ENCODE peak calls at places on chromosomes 4 and X, in five cellular contexts. X is cardiac muscle cell, Z is endothelial cell of umbilical vein, N is brain microvascular endothelial cell, L is gastrocnemius medialis. I is an unnamed sample.

GRCh38 chrX:20973038-20973437 is 401.2 kb upstream of the CNKSR2 start:
- DNase-seq in X (no peak), Z (no peak), N (no peak), L (no peak), I (no peak)

GRCh38 chr4:158805628-158806471 is 37.0 kb downstream of the FNIP2 start:
- DNase-seq in X (no peak), Z (no peak), N (no peak), L (peak; percentile 68), I (no peak)

GRCh38 chrX:71315917-71316316 is 14.4 kb downstream of the ITGB1BP2 start:
- DNase-seq in X (peak; percentile 62), Z (no peak), N (peak; percentile 59), L (no peak), I (no peak)

GRCh38 chr4:173367946-173368345 is 2.8 kb upstream of the SAP30 start:
- DNase-seq in X (peak; percentile 61), Z (peak; percentile 24), N (no peak), L (no peak), I (no peak)

GRCh38 chr4:179225594-179225993 is 1783.4 kb upstream of the AGA start:
- DNase-seq in X (no peak), Z (no peak), N (no peak), L (no peak), I (no peak)

GRCh38 chrX:100635040-100635439 is 1.6 kb downstream of the TSPAN6 start:
- DNase-seq in X (no peak), Z (peak; percentile 1), N (no peak), L (no peak), I (no peak)

GRCh38 chrX:38117485-38117884 is 103.2 kb downstream of the SRPX start:
- DNase-seq in X (peak; percentile 48), Z (peak; percentile 1), N (no peak), L (no peak), I (no peak)

GRCh38 chrX:85031505-85031904 is 27.8 kb downstream of the APOOL start:
- DNase-seq in X (no peak), Z (no peak), N (no peak), L (no peak), I (no peak)

GRCh38 chr4:114600672-114601071 is 2.1 kb downstream of the UGT8 start:
- DNase-seq in X (no peak), Z (no peak), N (no peak), L (no peak), I (no peak)

GRCh38 chr4:36081185-36081584 is 163.1 kb downstream of the ARAP2 start:
- DNase-seq in X (no peak), Z (no peak), N (no peak), L (no peak), I (no peak)

GRCh38 chrX:47518105-47518504 is 35.1 kb upstream of the ZNF41 start:
- DNase-seq in X (no peak), Z (no peak), N (no peak), L (no peak), I (no peak)

GRCh38 chrX:47523297-47523696 is 37.7 kb upstream of the ARAF start:
- DNase-seq in X (peak; percentile 82), Z (peak; percentile 72), N (peak; percentile 62), L (peak; percentile 70), I (peak; percentile 79)

GRCh38 chrX:47529548-47529947 is 31.5 kb upstream of the ARAF start:
- DNase-seq in X (no peak), Z (no peak), N (no peak), L (no peak), I (no peak)

DNA sequence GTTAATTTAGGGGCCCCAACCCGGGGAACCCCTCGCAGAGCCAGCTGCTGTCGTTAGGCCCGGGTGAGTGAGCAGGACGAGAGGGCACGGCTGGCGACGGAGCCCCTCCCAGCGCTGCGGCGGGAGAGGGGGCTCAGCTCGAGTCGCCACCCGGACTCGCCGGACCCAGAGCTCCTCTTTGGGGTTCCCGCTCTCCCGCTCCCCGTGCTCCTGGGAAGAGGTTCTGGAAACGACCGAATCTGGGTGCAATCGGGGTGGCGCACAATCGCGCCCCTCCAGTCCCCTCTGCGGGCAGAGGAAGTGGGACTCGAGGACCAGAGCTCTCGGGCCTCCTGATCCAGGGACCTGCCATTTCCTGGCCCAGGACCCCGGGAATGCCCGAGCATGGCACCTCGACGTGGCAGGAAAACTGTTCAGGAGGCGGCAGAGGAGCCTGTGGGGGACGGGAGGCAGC is 37.3 kb upstream of the ARAF start:
- DNase-seq in X (no peak), Z (no peak), N (no peak), L (no peak), I (no peak)
- TF ChIP-seq CTCF in X (no peak), Z (no peak), N (no peak), L (no peak), I (no peak)

GRCh38 chr4:38309471-38309870 is 349.3 kb downstream of the PTTG2 start:
- DNase-seq in X (no peak), Z (no peak), N (no peak), L (no peak), I (no peak)
- H3K27ac ChIP-seq in X (no peak overlapping the region), Z (no peak overlapping the region), N (peak overlapping the region; percentile 18), L (no peak overlapping the region), I (no peak overlapping the region)

GRCh38 chr4:144179152-144179739 is 38.7 kb upstream of the GYPA start:
- DNase-seq in X (no peak), Z (peak; percentile 10), N (peak; percentile 20), L (no peak), I (no peak)

GRCh38 chr4:144178414-144178813 is 37.9 kb upstream of the GYPA start:
- DNase-seq in X (peak; percentile 43), Z (peak; percentile 27), N (peak; percentile 14), L (no peak), I (no peak)

GRCh38 chr4:144185086-144185485 is 44.6 kb upstream of the GYPA start:
- DNase-seq in X (no peak), Z (no peak), N (no peak), L (no peak), I (no peak)

GRCh38 chr4:144181386-144181785 is 40.9 kb upstream of the GYPA start:
- DNase-seq in X (no peak), Z (no peak), N (no peak), L (no peak), I (no peak)

DNA sequence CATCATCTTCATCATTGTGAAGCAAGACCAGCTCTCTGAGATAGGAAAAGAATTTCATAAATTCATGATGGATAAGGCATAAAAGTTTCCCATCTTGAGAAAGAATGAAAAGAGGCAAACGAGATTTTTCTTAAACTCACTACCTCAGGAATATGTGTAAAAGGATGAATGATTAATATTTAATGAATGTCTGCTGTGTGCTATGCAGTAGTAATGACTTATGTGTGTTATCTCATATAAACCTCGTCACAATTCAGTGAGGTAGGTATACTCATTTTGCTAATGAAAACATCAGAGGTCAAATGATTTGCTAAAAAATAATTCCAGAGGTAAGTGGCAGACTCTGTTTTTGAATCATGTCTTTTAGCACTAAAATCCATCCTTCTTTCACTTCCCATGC is 42.6 kb upstream of the GYPA start:
- DNase-seq in X (no peak), Z (no peak), N (no peak), L (no peak), I (no peak)
- TF ChIP-seq CTCF in X (no peak), Z (no peak), N (no peak), L (no peak), I (no peak)

DNA sequence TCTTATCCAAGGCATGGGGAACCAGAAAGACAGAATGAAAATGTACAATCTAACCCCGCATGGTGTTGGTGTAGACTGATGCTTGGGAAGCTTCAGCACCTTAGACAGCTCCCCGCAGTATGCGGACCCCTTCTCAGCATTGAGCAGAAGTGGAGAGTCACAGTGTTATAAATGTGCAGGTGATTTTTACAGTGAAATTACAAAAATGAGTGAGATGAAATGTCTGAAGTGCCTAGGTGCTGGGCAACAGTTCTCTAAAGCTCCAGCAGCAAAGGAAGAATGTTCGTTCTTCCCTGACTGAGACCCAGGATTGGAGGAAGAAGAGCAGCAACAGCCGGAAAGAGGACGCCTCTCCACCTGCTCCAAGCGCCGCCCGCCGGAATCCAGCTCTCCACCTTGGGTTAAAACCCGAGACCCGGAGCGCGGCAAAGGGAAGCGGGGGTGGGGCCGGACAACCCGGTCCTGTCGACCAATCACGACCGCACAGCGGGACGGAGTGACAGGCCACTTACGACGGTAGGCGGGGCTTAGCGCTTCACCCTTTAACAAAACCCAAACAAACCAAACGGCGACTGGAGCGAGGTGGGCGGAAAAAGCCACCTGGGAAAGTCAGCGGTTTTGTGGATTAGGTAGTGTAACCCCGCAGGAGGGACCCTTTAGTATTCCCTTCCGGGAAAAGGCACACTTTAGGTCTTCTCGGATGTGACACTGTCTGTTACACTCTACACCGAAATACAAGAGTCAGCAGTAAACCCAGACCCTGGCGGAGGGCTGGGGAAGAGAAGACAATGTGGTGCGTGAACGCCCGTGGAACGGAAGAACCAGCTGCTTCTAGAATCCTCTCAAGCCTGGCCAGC is at the start of gene GLRA3:
- DNase-seq in X (peak; percentile 44), Z (no peak), N (peak; percentile 54), L (no peak), I (peak; percentile 99)
- H3K27ac ChIP-seq in X (no peak within 1 kb of the TSS), Z (no peak within 1 kb of the TSS), N (no peak within 1 kb of the TSS), L (no peak within 1 kb of the TSS), I (peak within 1 kb of the TSS; percentile 5)

GRCh38 chr4:125432078-125432477 is 117.3 kb downstream of the FAT4 start:
- DNase-seq in X (peak; percentile 45), Z (no peak), N (peak; percentile 29), L (no peak), I (peak; percentile 76)
- TF ChIP-seq CTCF in X (peak; percentile 37), Z (no peak), N (peak; percentile 63), L (no peak), I (peak; percentile 67)

DNA sequence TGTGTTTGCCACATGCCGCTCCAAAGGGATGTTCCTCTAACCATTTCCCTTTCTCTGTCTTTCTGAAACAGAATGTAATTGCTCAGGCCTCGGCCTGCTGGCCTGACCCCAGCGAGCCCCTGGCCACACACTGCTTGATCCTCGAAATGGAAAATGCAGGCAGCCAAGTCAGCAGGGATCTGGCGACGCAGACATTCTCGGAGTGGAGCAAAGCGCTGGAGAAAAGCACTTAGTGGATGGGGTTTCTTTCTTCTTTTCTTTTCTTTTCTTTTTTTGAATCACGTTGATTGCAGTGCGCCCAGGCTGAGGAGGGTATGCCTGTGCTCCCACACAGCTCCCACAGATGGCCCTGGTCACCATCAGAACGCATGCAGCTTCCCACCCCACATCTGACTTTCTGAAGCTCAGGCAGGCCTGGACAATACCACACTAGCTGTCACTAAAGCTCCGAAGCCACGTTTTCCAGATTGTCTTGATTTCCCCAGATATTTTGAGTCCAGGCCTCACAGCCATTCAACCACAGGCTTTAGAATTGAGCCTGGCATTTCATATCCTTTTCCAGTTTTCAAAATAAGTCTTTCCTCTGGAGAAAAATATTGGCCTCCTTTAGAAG is 113.8 kb downstream of the ENPP6 start:
- DNase-seq in X (no peak), Z (no peak), N (no peak), L (no peak), I (no peak)
- H3K27ac ChIP-seq in X (peak overlapping the region; percentile 57), Z (no peak overlapping the region), N (no peak overlapping the region), L (no peak overlapping the region), I (no peak overlapping the region)

DNA sequence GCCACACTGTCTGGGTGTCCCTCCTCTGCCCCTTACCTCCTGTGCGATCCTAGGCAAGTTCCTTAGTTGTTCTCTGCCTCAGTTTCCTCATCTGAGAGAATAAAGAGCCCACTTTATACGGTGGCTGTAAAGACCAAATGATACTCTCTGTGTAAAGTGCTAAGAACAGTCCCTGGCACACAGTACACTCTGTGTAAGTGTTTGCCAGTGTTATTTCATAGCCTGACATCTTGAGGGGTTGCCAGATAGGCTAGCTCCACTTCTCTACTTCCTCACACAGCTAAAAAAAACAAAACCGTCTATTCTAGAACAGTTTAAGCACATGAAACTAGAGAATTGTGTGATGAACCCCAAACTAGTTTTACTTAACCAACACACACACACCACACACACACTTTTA is 17.1 kb downstream of the SPON2 start:
- DNase-seq in X (no peak), Z (no peak), N (no peak), L (no peak), I (no peak)
- TF ChIP-seq CTCF in X (no peak), Z (no peak), N (no peak), L (no peak), I (no peak)